ENCODE peak calls at places on chromosome 19, in six cellular contexts. One of them, this sample, is unnamed.

GRCh38 chr19:35265126-35265995 is 3.4 kb upstream of the USF2 start:
- DNase-seq in fibroblast of lung: no peak
- DNase-seq in retinal pigment epithelial cell: no peak
- DNase-seq in fibroblast of the aortic adventitia: no peak
- DNase-seq in EL: no peak
- DNase-seq in neural progenitor cell: no peak
- DNase-seq in this sample: peak; percentile 22

GRCh38 chr19:42519108-42519507 is 9.2 kb downstream of the CEACAM1 start:
- DNase-seq in fibroblast of lung: no peak
- DNase-seq in retinal pigment epithelial cell: no peak
- DNase-seq in fibroblast of the aortic adventitia: no peak
- DNase-seq in EL: no peak
- DNase-seq in neural progenitor cell: no peak
- DNase-seq in this sample: no peak

GRCh38 chr19:16032509-16033135 is 43.7 kb upstream of the TPM4 start:
- DNase-seq in fibroblast of lung: no peak
- DNase-seq in retinal pigment epithelial cell: no peak
- DNase-seq in fibroblast of the aortic adventitia: no peak
- DNase-seq in EL: no peak
- DNase-seq in neural progenitor cell: no peak
- DNase-seq in this sample: no peak

GRCh38 chr19:39915848-39916215 is 18.6 kb downstream of the FCGBP start:
- DNase-seq in fibroblast of lung: no peak
- DNase-seq in retinal pigment epithelial cell: no peak
- DNase-seq in fibroblast of the aortic adventitia: no peak
- DNase-seq in EL: no peak
- DNase-seq in neural progenitor cell: no peak
- DNase-seq in this sample: no peak

GRCh38 chr19:52997975-52998374 is 15.7 kb upstream of the ERVV-1 start:
- DNase-seq in fibroblast of lung: no peak
- DNase-seq in retinal pigment epithelial cell: no peak
- DNase-seq in fibroblast of the aortic adventitia: no peak
- DNase-seq in EL: no peak
- DNase-seq in neural progenitor cell: no peak
- DNase-seq in this sample: no peak

GRCh38 chr19:18414504-18415176 is 4.6 kb upstream of the SSBP4 start:
- DNase-seq in fibroblast of lung: no peak
- DNase-seq in retinal pigment epithelial cell: no peak
- DNase-seq in fibroblast of the aortic adventitia: no peak
- DNase-seq in EL: no peak
- DNase-seq in neural progenitor cell: peak; percentile 1
- DNase-seq in this sample: no peak

GRCh38 chr19:45556835-45557234 is 27.8 kb downstream of the OPA3 start:
- DNase-seq in fibroblast of lung: no peak
- DNase-seq in retinal pigment epithelial cell: no peak
- DNase-seq in fibroblast of the aortic adventitia: no peak
- DNase-seq in EL: no peak
- DNase-seq in neural progenitor cell: no peak
- DNase-seq in this sample: no peak

GRCh38 chr19:32287811-32288227 is 57.6 kb upstream of the ZNF507 start:
- DNase-seq in fibroblast of lung: peak; percentile 77
- DNase-seq in retinal pigment epithelial cell: peak; percentile 31
- DNase-seq in fibroblast of the aortic adventitia: peak; percentile 82
- DNase-seq in EL: peak; percentile 65
- DNase-seq in neural progenitor cell: peak; percentile 85
- DNase-seq in this sample: peak; percentile 60

GRCh38 chr19:55325172-55325571 is at the start of gene TMEM150B:
- DNase-seq in fibroblast of lung: no peak
- DNase-seq in retinal pigment epithelial cell: no peak
- DNase-seq in fibroblast of the aortic adventitia: no peak
- DNase-seq in EL: no peak
- DNase-seq in neural progenitor cell: no peak
- DNase-seq in this sample: no peak

GRCh38 chr19:17246681-17247425 is 1.1 kb upstream of the NR2F6 start:
- DNase-seq in fibroblast of lung: no peak
- DNase-seq in retinal pigment epithelial cell: no peak
- DNase-seq in fibroblast of the aortic adventitia: peak; percentile 35
- DNase-seq in EL: peak; percentile 45
- DNase-seq in neural progenitor cell: no peak
- DNase-seq in this sample: no peak

GRCh38 chr19:46944918-46945628 is 74.6 kb upstream of the NPAS1 start:
- DNase-seq in fibroblast of lung: peak; percentile 66
- DNase-seq in retinal pigment epithelial cell: no peak
- DNase-seq in fibroblast of the aortic adventitia: peak; percentile 43
- DNase-seq in EL: peak; percentile 47
- DNase-seq in neural progenitor cell: peak; percentile 90
- DNase-seq in this sample: no peak

GRCh38 chr19:313988-314815 is 23.0 kb upstream of the PLPP2 start:
- DNase-seq in fibroblast of lung: no peak
- DNase-seq in retinal pigment epithelial cell: no peak
- DNase-seq in fibroblast of the aortic adventitia: no peak
- DNase-seq in EL: no peak
- DNase-seq in neural progenitor cell: no peak
- DNase-seq in this sample: no peak

GRCh38 chr19:4373601-4374441 is 26.5 kb downstream of the SH3GL1 start:
- DNase-seq in fibroblast of lung: peak; percentile 55
- DNase-seq in retinal pigment epithelial cell: no peak
- DNase-seq in fibroblast of the aortic adventitia: peak; percentile 53
- DNase-seq in EL: no peak
- DNase-seq in neural progenitor cell: no peak
- DNase-seq in this sample: no peak

GRCh38 chr19:4033028-4033956 is 25.8 kb downstream of the PIAS4 start:
- DNase-seq in fibroblast of lung: no peak
- DNase-seq in retinal pigment epithelial cell: no peak
- DNase-seq in fibroblast of the aortic adventitia: no peak
- DNase-seq in EL: no peak
- DNase-seq in neural progenitor cell: no peak
- DNase-seq in this sample: no peak

GRCh38 chr19:46955114-46955812 is 64.4 kb upstream of the NPAS1 start:
- DNase-seq in fibroblast of lung: no peak
- DNase-seq in retinal pigment epithelial cell: no peak
- DNase-seq in fibroblast of the aortic adventitia: peak; percentile 57
- DNase-seq in EL: peak; percentile 53
- DNase-seq in neural progenitor cell: no peak
- DNase-seq in this sample: peak; percentile 58

GRCh38 chr19:1399745-1400144 is 1.6 kb downstream of the GAMT start:
- DNase-seq in fibroblast of lung: no peak
- DNase-seq in retinal pigment epithelial cell: no peak
- DNase-seq in fibroblast of the aortic adventitia: no peak
- DNase-seq in EL: no peak
- DNase-seq in neural progenitor cell: no peak
- DNase-seq in this sample: no peak

GRCh38 chr19:35204799-35205732 is 23.5 kb downstream of the FAM187B start:
- DNase-seq in fibroblast of lung: no peak
- DNase-seq in retinal pigment epithelial cell: no peak
- DNase-seq in fibroblast of the aortic adventitia: no peak
- DNase-seq in EL: no peak
- DNase-seq in neural progenitor cell: no peak
- DNase-seq in this sample: no peak

GRCh38 chr19:39867133-39867532 is 21.0 kb upstream of the FBL start:
- DNase-seq in fibroblast of lung: no peak
- DNase-seq in retinal pigment epithelial cell: no peak
- DNase-seq in fibroblast of the aortic adventitia: no peak
- DNase-seq in EL: no peak
- DNase-seq in neural progenitor cell: no peak
- DNase-seq in this sample: no peak

GRCh38 chr19:17755977-17756670 is 4.8 kb downstream of the FCHO1 start:
- DNase-seq in fibroblast of lung: peak; percentile 58
- DNase-seq in retinal pigment epithelial cell: no peak
- DNase-seq in fibroblast of the aortic adventitia: peak; percentile 37
- DNase-seq in EL: peak; percentile 31
- DNase-seq in neural progenitor cell: peak; percentile 94
- DNase-seq in this sample: peak; percentile 22